ENCODE peak calls at places on chromosomes 2 and 18, in six cellular contexts. R is hippocampal formation; V is iPS-NIHi11; P is naive thymus-derived CD8-positive, alpha-beta T cell; J is substantia nigra; H is NCI-H1930. A is an unnamed sample.

GRCh38 chr2:55460562-55460961 is 40.9 kb upstream of the CCDC88A start:
- DNase-seq in R (no peak), V (no peak), P (no peak), J (no peak), H (no peak), A (no peak)

GRCh38 chr2:190553254-190553653 is 18.7 kb upstream of the NEMP2 start:
- DNase-seq in R (no peak), V (no peak), P (no peak), J (no peak), H (no peak), A (no peak)

GRCh38 chr2:125711081-125711480 is 944.9 kb upstream of the GYPC start:
- DNase-seq in R (no peak), V (no peak), P (no peak), J (no peak), H (no peak), A (no peak)

GRCh38 chr18:43525149-43525548 is 247.9 kb upstream of the SYT4 start:
- DNase-seq in R (no peak), V (no peak), P (no peak), J (no peak), H (no peak), A (no peak)

GRCh38 chr18:8162797-8163196 is 446.4 kb upstream of the RAB12 start:
- DNase-seq in R (no peak), V (no peak), P (no peak), J (no peak), H (no peak), A (peak)

GRCh38 chr2:120710256-120710655 is 25.4 kb upstream of the GLI2 start:
- DNase-seq in R (no peak), V (no peak), P (no peak), J (no peak), H (no peak), A (no peak)

GRCh38 chr18:64053246-64053645 is 83.4 kb downstream of the SERPINB8 start:
- DNase-seq in R (no peak), V (no peak), P (no peak), J (no peak), H (no peak), A (no peak)

GRCh38 chr18:35458271-35458670 is 39.5 kb downstream of the INO80C start:
- DNase-seq in R (no peak), V (no peak), P (no peak), J (no peak), H (no peak), A (no peak)

GRCh38 chr2:66925128-66925527 is 472.0 kb upstream of the ETAA1 start:
- DNase-seq in R (no peak), V (no peak), P (no peak), J (no peak), H (no peak), A (no peak)

GRCh38 chr2:151361674-151362380 is 4.4 kb downstream of the TNFAIP6 start:
- DNase-seq in R (no peak), V (no peak), P (no peak), J (no peak), H (no peak), A (no peak)

GRCh38 chr2:174826051-174826450 is 61.8 kb upstream of the CHRNA1 start:
- DNase-seq in R (no peak), V (no peak), P (no peak), J (no peak), H (no peak), A (no peak)

GRCh38 chr2:43480874-43481273 is 115.0 kb downstream of the THADA start:
- DNase-seq in R (no peak), V (no peak), P (no peak), J (no peak), H (no peak), A (no peak)

GRCh38 chr2:45652090-45653050 is 895 bp downstream of the PRKCE start:
- DNase-seq in R (no peak), V (peak), P (peak), J (no peak), H (no peak), A (no peak)

GRCh38 chr18:78794031-78794430 is 185.6 kb upstream of the SALL3 start:
- DNase-seq in R (no peak), V (no peak), P (no peak), J (no peak), H (no peak), A (no peak)

A was measured in epithelial cell of prostate.